ENCODE peak calls at places on chromosomes 3 and 15, in eight cellular contexts. F, V, M, U, L, C, Y and Q are unnamed samples.

GRCh38 chr3:113222412-113223086 is 11.2 kb downstream of the BOC start:
- DNase-seq in Y (no peak), U (no peak), V (no peak), L (no peak), C (no peak), M (no peak), F (no peak), Q (no peak)

GRCh38 chr15:92845109-92845508 is 55.0 kb upstream of the CHD2 start:
- DNase-seq in M (peak), L (peak), C (peak), Y (no peak), V (no peak), F (no peak), U (no peak), Q (no peak)

GRCh38 chr3:123137001-123137400 is 64.7 kb upstream of the SEC22A start:
- DNase-seq in Y (no peak), L (no peak), F (no peak), V (no peak), U (no peak), M (no peak), C (no peak), Q (no peak)

GRCh38 chr15:45091161-45091560 is 22.8 kb downstream of the DUOX2 start:
- DNase-seq in L (peak), C (peak), Y (no peak), F (no peak), M (peak), U (peak), V (no peak), Q (peak)

GRCh38 chr3:71873093-71873611 is 88.2 kb upstream of the PROK2 start:
- DNase-seq in U (no peak), L (no peak), M (no peak), C (no peak), F (no peak), Y (no peak), V (no peak), Q (no peak)

GRCh38 chr3:177731644-177732268 is 534.5 kb upstream of the TBL1XR1 start:
- DNase-seq in U (peak), L (peak), Y (no peak), V (no peak), C (peak), F (no peak), M (peak), Q (peak)

GRCh38 chr15:59999558-60000112 is 4.5 kb upstream of the FOXB1 start:
- DNase-seq in M (no peak), Y (no peak), F (no peak), U (no peak), C (no peak), L (no peak), V (no peak), Q (no peak)

GRCh38 chr3:30232546-30232945 is 373.9 kb upstream of the TGFBR2 start:
- DNase-seq in M (no peak), U (no peak), C (no peak), L (no peak), Y (no peak), V (no peak), F (no peak), Q (no peak)

GRCh38 chr3:124542483-124542882 is 187.8 kb upstream of the UMPS start:
- DNase-seq in L (no peak), V (no peak), Y (no peak), M (no peak), F (no peak), U (no peak), C (no peak), Q (no peak)

GRCh38 chr3:58497074-58497473 is 5.2 kb downstream of the KCTD6 start:
- DNase-seq in L (no peak), V (no peak), C (no peak), F (no peak), Y (no peak), U (no peak), M (peak), Q (no peak)

GRCh38 chr3:184636774-184637316 is 75.0 kb downstream of the MAGEF1 start:
- DNase-seq in L (peak), Y (no peak), F (no peak), C (peak), V (no peak), U (peak), M (peak), Q (peak)

GRCh38 chr3:194773216-194773615 is 87.5 kb downstream of the FAM43A start:
- DNase-seq in L (peak), U (no peak), Y (no peak), C (no peak), V (no peak), M (peak), F (peak), Q (no peak)

GRCh38 chr3:158765518-158766205 is 33.4 kb upstream of the RARRES1 start:
- DNase-seq in F (no peak), C (no peak), L (no peak), M (peak), U (no peak), Y (no peak), V (no peak), Q (no peak)

GRCh38 chr15:67110958-67111864 is 45.8 kb downstream of the SMAD3 start:
- DNase-seq in L (no peak), Y (no peak), V (no peak), F (no peak), U (no peak), M (no peak), C (no peak), Q (no peak)

GRCh38 chr15:90212221-90213079 is 11.3 kb downstream of the SEMA4B start:
- DNase-seq in L (peak), U (no peak), Y (no peak), M (peak), V (no peak), F (no peak), C (no peak), Q (no peak)

GRCh38 chr15:78076231-78077052 is 1.1 kb downstream of the TBC1D2B start:
- DNase-seq in L (no peak), V (no peak), Y (no peak), U (no peak), M (no peak), C (no peak), F (no peak), Q (no peak)

GRCh38 chr3:142282503-142282902 is 57.1 kb upstream of the GK5 start:
- DNase-seq in M (no peak), C (no peak), U (no peak), Y (no peak), V (no peak), F (no peak), L (no peak), Q (no peak)

GRCh38 chr15:35657679-35658201 is 111.8 kb upstream of the DPH6 start:
- DNase-seq in U (peak), V (no peak), M (peak), Y (no peak), C (peak), L (peak), F (no peak), Q (no peak)

GRCh38 chr3:172390792-172391191 is 57.5 kb downstream of the GHSR start:
- DNase-seq in M (no peak), L (no peak), C (no peak), V (no peak), F (no peak), Y (no peak), U (no peak), Q (no peak)

GRCh38 chr3:141979050-141979671 is 102.7 kb downstream of the ATP1B3 start:
- DNase-seq in C (peak), V (no peak), M (peak), L (peak), Y (no peak), U (peak), F (no peak), Q (peak)

GRCh38 chr15:69568621-69569020 is 116.0 kb downstream of the RPLP1 start:
- DNase-seq in F (no peak), C (peak), V (no peak), L (peak), Y (no peak), M (peak), U (peak), Q (peak)

GRCh38 chr15:35852818-35853624 is 307.1 kb upstream of the DPH6 start:
- DNase-seq in M (no peak), Y (no peak), L (no peak), C (no peak), F (no peak), U (peak), V (no peak), Q (no peak)

GRCh38 chr15:52256930-52257733 is 38.5 kb downstream of the MYO5C start:
- DNase-seq in F (no peak), M (no peak), L (no peak), Y (no peak), V (no peak), U (no peak), C (no peak), Q (no peak)

GRCh38 chr3:52535411-52536111 is 844 bp upstream of the UQCC5 start:
- DNase-seq in L (no peak), U (no peak), C (no peak), V (peak), Y (no peak), M (no peak), F (no peak), Q (no peak)

GRCh38 chr3:11584570-11584969 is 59.1 kb downstream of the VGLL4 start:
- DNase-seq in U (no peak), F (no peak), Y (no peak), M (no peak), V (no peak), L (no peak), C (no peak), Q (no peak)

GRCh38 chr15:64163662-64164362 is 990 bp upstream of the PPIB start:
- DNase-seq in L (peak), F (no peak), Y (no peak), C (no peak), U (no peak), V (no peak), M (peak), Q (no peak)

GRCh38 chr3:177358085-177358967 is 161.0 kb upstream of the TBL1XR1 start:
- DNase-seq in C (peak), Y (no peak), M (peak), V (peak), L (peak), F (peak), U (no peak), Q (no peak)

GRCh38 chr3:78398401-78398800 is 1358.5 kb downstream of the ROBO2 start:
- DNase-seq in M (no peak), F (no peak), C (no peak), Y (no peak), L (no peak), V (no peak), U (no peak), Q (no peak)

GRCh38 chr15:59222106-59222505 is 15.5 kb downstream of the LDHAL6B start:
- DNase-seq in V (no peak), L (no peak), U (peak), F (no peak), Y (no peak), C (peak), M (no peak), Q (peak)

GRCh38 chr3:64321747-64322146 is 96.5 kb upstream of the PRICKLE2 start:
- DNase-seq in C (peak), U (no peak), F (no peak), Y (no peak), L (peak), M (peak), V (no peak), Q (peak)

GRCh38 chr3:151552589-151552988 is 91.7 kb upstream of the IGSF10 start:
- DNase-seq in U (peak), L (no peak), F (no peak), V (no peak), Y (no peak), C (no peak), M (no peak), Q (no peak)

GRCh38 chr3:8621872-8622271 is 22.7 kb downstream of the SSUH2 start:
- DNase-seq in L (peak), F (no peak), Y (no peak), C (peak), M (no peak), V (no peak), U (peak), Q (peak)

GRCh38 chr15:64897345-64897985 is 14.2 kb upstream of the ANKDD1A start:
- DNase-seq in Y (no peak), F (peak), V (no peak), L (peak), C (peak), U (no peak), M (peak), Q (no peak)

GRCh38 chr15:62787401-62787800 is 255.1 kb upstream of the TPM1 start:
- DNase-seq in V (no peak), Y (no peak), M (no peak), C (no peak), F (no peak), L (no peak), U (no peak), Q (no peak)

GRCh38 chr3:72996473-72997333 is at the start of gene PPP4R2:
- DNase-seq in U (peak), Y (peak), F (peak), V (peak), L (peak), C (peak), M (peak), Q (peak)

GRCh38 chr3:87987952-87988351 is 70.9 kb downstream of the CGGBP1 start:
- DNase-seq in L (no peak), M (no peak), F (no peak), Y (no peak), C (no peak), V (no peak), U (no peak), Q (no peak)

GRCh38 chr3:64186667-64187064 is 38.6 kb downstream of the PRICKLE2 start:
- DNase-seq in C (no peak), Y (no peak), F (no peak), L (no peak), M (no peak), V (no peak), U (no peak), Q (no peak)

GRCh38 chr3:177279118-177279815 is 82.0 kb upstream of the TBL1XR1 start:
- DNase-seq in L (no peak), C (no peak), M (no peak), F (no peak), U (no peak), V (no peak), Y (no peak), Q (no peak)

GRCh38 chr3:106215047-106215446 is 346.2 kb upstream of the CBLB start:
- DNase-seq in Y (no peak), M (no peak), F (no peak), C (no peak), V (no peak), U (no peak), L (no peak), Q (no peak)

GRCh38 chr3:46578973-46579755 is 13.1 kb upstream of the LRRC2 start:
- DNase-seq in F (no peak), M (no peak), V (no peak), Y (no peak), C (no peak), L (no peak), U (no peak), Q (no peak)

GRCh38 chr15:49832421-49832980 is 211.7 kb downstream of the DTWD1 start:
- DNase-seq in Y (peak), L (peak), U (no peak), V (no peak), F (no peak), M (peak), C (no peak), Q (no peak)
- TF ChIP-seq CTCF in Y (peak), L (peak), U (peak), V (no peak), F (no peak), M (peak), C (peak), Q (peak)

GRCh38 chr15:57503051-57503702 is 88.5 kb upstream of the MYZAP start:
- DNase-seq in U (no peak), M (no peak), L (peak), F (no peak), V (no peak), Y (no peak), C (no peak), Q (no peak)
- TF ChIP-seq CTCF in U (no peak), M (peak), L (no peak), F (peak), V (peak), Y (peak), C (peak), Q (peak)

DNA sequence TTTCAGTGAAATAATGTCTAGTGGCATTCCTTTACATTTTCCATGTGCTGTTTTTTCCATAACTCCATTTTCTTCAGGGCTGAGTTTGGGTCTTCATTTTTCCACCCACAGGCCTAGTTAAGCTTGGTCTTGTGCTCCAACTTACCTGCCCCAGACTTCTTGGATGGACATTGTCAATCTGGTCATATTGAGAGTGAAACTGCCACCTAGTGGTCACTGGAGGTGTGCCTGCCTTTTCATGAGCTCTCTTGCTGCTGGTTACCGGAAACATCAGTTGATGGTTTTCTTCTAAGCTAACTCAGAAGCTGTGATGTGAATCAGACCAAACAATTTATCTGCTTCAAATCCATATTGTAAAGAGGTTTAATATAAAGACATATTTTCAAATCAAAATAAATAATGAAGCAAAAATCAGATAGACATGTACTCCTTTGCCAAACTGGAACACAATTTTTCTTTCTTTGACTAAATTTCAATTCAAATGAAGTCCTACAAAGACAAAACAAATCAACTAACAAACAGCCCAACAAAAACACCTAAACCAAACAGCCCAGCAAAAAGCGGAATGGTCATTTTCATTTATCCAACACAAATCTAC is 135.1 kb upstream of the RASGRP1 start:
- DNase-seq in U (no peak), L (peak), C (peak), V (peak), F (peak), M (peak), Y (no peak), Q (no peak)
- TF ChIP-seq CTCF in U (peak), L (peak), C (peak), V (peak), F (peak), M (peak), Y (peak), Q (peak)

GRCh38 chr3:100113728-100114412 is 431 bp downstream of the FILIP1L start:
- DNase-seq in L (peak), V (no peak), F (no peak), M (peak), Y (no peak), U (no peak), C (no peak), Q (no peak)
- TF ChIP-seq CTCF in L (no peak), V (no peak), F (no peak), M (no peak), Y (no peak), U (no peak), C (no peak), Q (no peak)